ENCODE peak calls at places on chromosomes 6 and 20, in nine cellular contexts. One of them, this sample, is unnamed.

GRCh38 chr20:45049904-45050471 is 50.9 kb downstream of the KCNS1 start:
- DNase-seq in uterus: no peak
- DNase-seq in suprapubic skin: no peak
- DNase-seq in IMR-90: no peak
- DNase-seq in heart left ventricle: no peak
- DNase-seq in Peyer's patch: no peak
- DNase-seq in H1: no peak
- DNase-seq in HepG2: no peak
- DNase-seq in stomach: no peak
- DNase-seq in this sample: no peak

GRCh38 chr6:159754959-159755914 is 6.6 kb upstream of the ACAT2 start:
- DNase-seq in suprapubic skin: no peak
- DNase-seq in stomach: no peak
- DNase-seq in uterus: no peak
- DNase-seq in IMR-90: no peak
- DNase-seq in HepG2: no peak
- DNase-seq in Peyer's patch: no peak
- DNase-seq in heart left ventricle: peak
- DNase-seq in H1: no peak
- DNase-seq in this sample: no peak

GRCh38 chr20:62117658-62118057 is 4.6 kb upstream of the LSM14B start:
- DNase-seq in H1: no peak
- DNase-seq in stomach: peak
- DNase-seq in heart left ventricle: peak
- DNase-seq in uterus: no peak
- DNase-seq in Peyer's patch: peak
- DNase-seq in suprapubic skin: no peak
- DNase-seq in HepG2: no peak
- DNase-seq in IMR-90: no peak
- DNase-seq in this sample: no peak

GRCh38 chr6:96015791-96016776 is at the start of gene FUT9:
- DNase-seq in HepG2: no peak
- DNase-seq in suprapubic skin: peak
- DNase-seq in H1: peak
- DNase-seq in Peyer's patch: no peak
- DNase-seq in heart left ventricle: peak
- DNase-seq in uterus: no peak
- DNase-seq in stomach: peak
- DNase-seq in IMR-90: no peak
- DNase-seq in this sample: no peak

GRCh38 chr6:107152633-107153032 is 37.3 kb upstream of the BEND3 start:
- DNase-seq in suprapubic skin: no peak
- DNase-seq in Peyer's patch: no peak
- DNase-seq in IMR-90: no peak
- DNase-seq in HepG2: peak
- DNase-seq in uterus: no peak
- DNase-seq in stomach: no peak
- DNase-seq in H1: no peak
- DNase-seq in heart left ventricle: no peak
- DNase-seq in this sample: no peak

GRCh38 chr20:18543932-18544331 is 23.3 kb upstream of the SMIM26 start:
- DNase-seq in IMR-90: no peak
- DNase-seq in HepG2: no peak
- DNase-seq in uterus: no peak
- DNase-seq in heart left ventricle: peak
- DNase-seq in Peyer's patch: no peak
- DNase-seq in stomach: peak
- DNase-seq in H1: no peak
- DNase-seq in suprapubic skin: no peak
- DNase-seq in this sample: no peak

GRCh38 chr20:17538517-17539170 is 7.5 kb upstream of the BFSP1 start:
- DNase-seq in H1: no peak
- DNase-seq in Peyer's patch: no peak
- DNase-seq in heart left ventricle: no peak
- DNase-seq in HepG2: no peak
- DNase-seq in suprapubic skin: no peak
- DNase-seq in stomach: no peak
- DNase-seq in uterus: no peak
- DNase-seq in IMR-90: no peak
- DNase-seq in this sample: no peak

GRCh38 chr6:20943036-20943627 is 408.9 kb downstream of the CDKAL1 start:
- DNase-seq in HepG2: no peak
- DNase-seq in Peyer's patch: no peak
- DNase-seq in stomach: no peak
- DNase-seq in heart left ventricle: no peak
- DNase-seq in IMR-90: no peak
- DNase-seq in suprapubic skin: no peak
- DNase-seq in H1: no peak
- DNase-seq in uterus: no peak
- DNase-seq in this sample: no peak

GRCh38 chr6:166005846-166006592 is 161.6 kb downstream of the TBXT start:
- DNase-seq in stomach: peak
- DNase-seq in Peyer's patch: no peak
- DNase-seq in H1: no peak
- DNase-seq in heart left ventricle: peak
- DNase-seq in suprapubic skin: no peak
- DNase-seq in HepG2: no peak
- DNase-seq in uterus: peak
- DNase-seq in IMR-90: peak
- DNase-seq in this sample: no peak

GRCh38 chr20:9617940-9618339 is 103.5 kb downstream of the LAMP5 start:
- DNase-seq in suprapubic skin: no peak
- DNase-seq in stomach: peak
- DNase-seq in H1: no peak
- DNase-seq in Peyer's patch: no peak
- DNase-seq in uterus: no peak
- DNase-seq in HepG2: peak
- DNase-seq in heart left ventricle: no peak
- DNase-seq in IMR-90: peak
- DNase-seq in this sample: no peak

GRCh38 chr6:105091140-105091829 is 88.5 kb downstream of the POPDC3 start:
- DNase-seq in HepG2: no peak
- DNase-seq in uterus: no peak
- DNase-seq in stomach: no peak
- DNase-seq in Peyer's patch: no peak
- DNase-seq in suprapubic skin: no peak
- DNase-seq in IMR-90: no peak
- DNase-seq in H1: no peak
- DNase-seq in heart left ventricle: no peak
- DNase-seq in this sample: no peak

GRCh38 chr6:101129851-101130250 is 248.7 kb upstream of the ASCC3 start:
- DNase-seq in heart left ventricle: no peak
- DNase-seq in H1: no peak
- DNase-seq in Peyer's patch: no peak
- DNase-seq in suprapubic skin: no peak
- DNase-seq in stomach: no peak
- DNase-seq in uterus: no peak
- DNase-seq in IMR-90: no peak
- DNase-seq in HepG2: no peak
- DNase-seq in this sample: no peak

GRCh38 chr20:63538204-63539091 is 1.3 kb upstream of the PTK6 start:
- DNase-seq in H1: no peak
- DNase-seq in heart left ventricle: no peak
- DNase-seq in Peyer's patch: no peak
- DNase-seq in uterus: no peak
- DNase-seq in IMR-90: peak
- DNase-seq in HepG2: peak
- DNase-seq in suprapubic skin: no peak
- DNase-seq in stomach: peak
- DNase-seq in this sample: no peak
- H3K4me3 ChIP-seq in H1: no peak
- H3K4me3 ChIP-seq in heart left ventricle: peak
- H3K4me3 ChIP-seq in Peyer's patch: peak
- H3K4me3 ChIP-seq in uterus: no peak
- H3K4me3 ChIP-seq in IMR-90: peak
- H3K4me3 ChIP-seq in HepG2: peak
- H3K4me3 ChIP-seq in suprapubic skin: peak
- H3K4me3 ChIP-seq in stomach: peak
- H3K4me3 ChIP-seq in this sample: no peak

GRCh38 chr6:153032255-153032882 is 29.9 kb upstream of the MTRF1L start:
- DNase-seq in HepG2: peak
- DNase-seq in H1: no peak
- DNase-seq in suprapubic skin: no peak
- DNase-seq in IMR-90: peak
- DNase-seq in Peyer's patch: no peak
- DNase-seq in uterus: no peak
- DNase-seq in heart left ventricle: no peak
- DNase-seq in stomach: no peak
- DNase-seq in this sample: no peak
- TF ChIP-seq CTCF in HepG2: peak
- TF ChIP-seq CTCF in H1: peak
- TF ChIP-seq CTCF in suprapubic skin: no peak
- TF ChIP-seq CTCF in IMR-90: peak
- TF ChIP-seq CTCF in Peyer's patch: peak
- TF ChIP-seq CTCF in uterus: peak
- TF ChIP-seq CTCF in heart left ventricle: peak
- TF ChIP-seq CTCF in stomach: no peak
- TF ChIP-seq CTCF in this sample: no peak

DNA sequence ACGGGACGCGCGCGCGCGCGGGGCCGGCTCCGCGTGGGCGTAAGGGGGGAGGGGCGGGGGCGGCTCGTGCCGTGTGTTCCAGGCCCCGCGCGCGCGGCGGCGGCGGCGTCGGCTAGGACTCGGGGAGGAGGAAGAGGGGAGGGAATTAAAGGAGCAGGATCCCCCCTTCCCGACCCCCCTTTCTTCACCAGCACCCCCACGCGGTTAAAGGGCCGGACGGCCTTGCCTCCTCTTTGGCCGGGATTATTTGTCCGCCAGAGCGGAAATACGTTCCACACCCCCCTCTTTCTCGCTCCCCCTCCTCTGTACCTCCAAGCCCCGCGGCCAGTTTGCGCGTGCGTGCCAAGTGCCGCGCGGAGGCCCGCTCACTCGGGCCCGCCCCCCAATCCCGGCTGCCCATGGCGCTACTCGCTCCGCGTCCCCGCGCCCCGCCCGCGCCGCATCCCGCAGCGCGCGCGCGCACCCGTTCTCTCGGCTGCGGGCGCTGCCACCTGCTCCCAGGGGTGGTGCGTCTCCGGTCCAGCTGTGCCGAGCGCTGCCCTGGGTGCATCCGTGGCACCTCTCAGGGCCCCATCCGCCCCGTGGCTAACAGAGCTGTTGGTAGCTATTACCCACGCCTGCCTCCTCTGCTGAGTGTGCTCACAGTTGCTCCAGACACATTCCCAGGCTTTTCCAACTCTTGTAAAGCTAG is at the start of gene ZBTB12:
- DNase-seq in IMR-90: peak
- DNase-seq in Peyer's patch: peak
- DNase-seq in HepG2: peak
- DNase-seq in uterus: peak
- DNase-seq in suprapubic skin: peak
- DNase-seq in heart left ventricle: peak
- DNase-seq in H1: peak
- DNase-seq in stomach: peak
- DNase-seq in this sample: peak
- TF ChIP-seq POLR2A in IMR-90: no peak
- TF ChIP-seq POLR2A in Peyer's patch: peak
- TF ChIP-seq POLR2A in HepG2: peak
- TF ChIP-seq POLR2A in uterus: peak
- TF ChIP-seq POLR2A in suprapubic skin: no peak
- TF ChIP-seq POLR2A in heart left ventricle: peak
- TF ChIP-seq POLR2A in H1: no peak
- TF ChIP-seq POLR2A in stomach: no peak
- TF ChIP-seq POLR2A in this sample: no peak

DNA sequence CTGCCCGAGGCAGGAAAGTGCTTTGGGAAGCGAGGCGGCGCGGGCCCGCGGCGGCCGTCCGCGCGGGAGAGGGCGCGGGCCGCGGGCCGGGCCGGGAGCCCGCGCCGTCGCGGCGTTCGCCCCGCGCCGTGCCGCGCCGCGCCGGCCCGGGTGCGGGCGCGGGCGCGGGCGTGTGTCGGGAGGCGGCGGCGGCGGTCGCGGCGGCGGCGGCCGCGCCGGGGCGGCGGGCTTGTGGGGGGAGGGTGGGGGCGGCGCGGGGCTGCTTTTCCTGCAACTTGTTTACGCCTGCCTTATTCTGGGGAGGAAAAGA is 1.4 kb downstream of the L3MBTL3 start:
- DNase-seq in heart left ventricle: no peak
- DNase-seq in IMR-90: no peak
- DNase-seq in H1: no peak
- DNase-seq in HepG2: no peak
- DNase-seq in suprapubic skin: no peak
- DNase-seq in uterus: no peak
- DNase-seq in stomach: no peak
- DNase-seq in Peyer's patch: no peak
- DNase-seq in this sample: no peak
- H3K4me3 ChIP-seq in heart left ventricle: peak
- H3K4me3 ChIP-seq in IMR-90: peak
- H3K4me3 ChIP-seq in H1: peak
- H3K4me3 ChIP-seq in HepG2: peak
- H3K4me3 ChIP-seq in suprapubic skin: peak
- H3K4me3 ChIP-seq in uterus: peak
- H3K4me3 ChIP-seq in stomach: peak
- H3K4me3 ChIP-seq in Peyer's patch: peak
- H3K4me3 ChIP-seq in this sample: peak

DNA sequence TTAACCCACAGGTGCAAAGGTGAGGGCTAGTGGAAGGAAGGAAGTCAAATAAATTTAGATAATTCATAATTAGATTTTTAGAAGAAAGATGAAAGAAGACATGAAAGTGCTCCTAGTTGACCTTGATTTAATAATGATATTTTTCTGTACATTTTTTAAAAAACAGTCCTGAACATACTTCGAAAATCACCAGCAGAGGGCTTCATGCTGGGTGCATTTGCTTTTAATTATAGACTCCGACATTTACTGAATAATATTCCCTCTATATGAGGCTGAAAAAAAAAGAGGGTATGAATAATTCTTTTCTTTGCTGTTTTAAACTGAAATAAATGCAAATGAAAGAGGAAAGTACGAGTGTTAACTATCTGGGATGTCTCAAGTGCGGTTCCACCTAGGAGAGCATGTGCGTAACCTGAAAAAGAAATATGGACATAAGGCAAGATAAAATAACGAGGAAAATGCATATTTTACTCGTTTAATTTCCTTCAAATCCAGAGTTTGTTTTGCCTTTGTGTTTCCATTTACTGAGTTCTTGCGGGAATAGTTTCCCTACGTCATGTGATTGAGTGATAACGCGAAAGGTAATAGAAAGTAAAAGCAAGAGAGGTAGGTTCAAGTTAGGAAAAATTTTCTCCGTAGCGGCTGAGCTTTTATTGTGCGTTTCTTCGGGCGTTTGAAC is 3.1 kb upstream of the TFAP2B start:
- DNase-seq in Peyer's patch: no peak
- DNase-seq in uterus: no peak
- DNase-seq in H1: no peak
- DNase-seq in HepG2: no peak
- DNase-seq in IMR-90: peak
- DNase-seq in stomach: no peak
- DNase-seq in suprapubic skin: no peak
- DNase-seq in heart left ventricle: no peak
- DNase-seq in this sample: no peak
- TF ChIP-seq CTCF in Peyer's patch: peak
- TF ChIP-seq CTCF in uterus: no peak
- TF ChIP-seq CTCF in H1: no peak
- TF ChIP-seq CTCF in HepG2: peak
- TF ChIP-seq CTCF in IMR-90: peak
- TF ChIP-seq CTCF in stomach: no peak
- TF ChIP-seq CTCF in suprapubic skin: peak
- TF ChIP-seq CTCF in heart left ventricle: no peak
- TF ChIP-seq CTCF in this sample: no peak